ENCODE peak calls at places on chromosomes 3 and 15, in six cellular contexts. One of them, this sample, is unnamed.

GRCh38 chr3:129614435-129614834 is 8.0 kb upstream of the PLXND1 start:
- DNase-seq in K562: no peak
- DNase-seq in stomach: no peak
- DNase-seq in ovary: no peak
- DNase-seq in GM12878: no peak
- DNase-seq in sigmoid colon: no peak
- DNase-seq in this sample: no peak

GRCh38 chr3:183269345-183269744 is 16.3 kb downstream of the B3GNT5 start:
- DNase-seq in K562: no peak
- DNase-seq in stomach: no peak
- DNase-seq in ovary: no peak
- DNase-seq in GM12878: no peak
- DNase-seq in sigmoid colon: no peak
- DNase-seq in this sample: no peak

GRCh38 chr3:126961191-126961790 is 21.6 kb upstream of the PLXNA1 start:
- DNase-seq in K562: peak; percentile 47
- DNase-seq in stomach: no peak
- DNase-seq in ovary: peak; percentile 72
- DNase-seq in GM12878: no peak
- DNase-seq in sigmoid colon: peak; percentile 80
- DNase-seq in this sample: peak; percentile 95

GRCh38 chr15:98881526-98882517 is 125.8 kb downstream of the PGPEP1L start:
- DNase-seq in K562: peak; percentile 50
- DNase-seq in stomach: no peak
- DNase-seq in ovary: no peak
- DNase-seq in GM12878: no peak
- DNase-seq in sigmoid colon: no peak
- DNase-seq in this sample: no peak

GRCh38 chr3:122907471-122907870 is 112.6 kb downstream of the SLC49A4 start:
- DNase-seq in K562: no peak
- DNase-seq in stomach: no peak
- DNase-seq in ovary: no peak
- DNase-seq in GM12878: no peak
- DNase-seq in sigmoid colon: no peak
- DNase-seq in this sample: no peak

GRCh38 chr3:163785693-163786092 is 1292.6 kb downstream of the SI start:
- DNase-seq in K562: no peak
- DNase-seq in stomach: no peak
- DNase-seq in ovary: no peak
- DNase-seq in GM12878: no peak
- DNase-seq in sigmoid colon: no peak
- DNase-seq in this sample: no peak

GRCh38 chr15:48477795-48478360 is 146.6 kb downstream of the DUT start:
- DNase-seq in K562: no peak
- DNase-seq in stomach: no peak
- DNase-seq in ovary: no peak
- DNase-seq in GM12878: no peak
- DNase-seq in sigmoid colon: no peak
- DNase-seq in this sample: no peak

GRCh38 chr15:89500397-89501270 is 4.3 kb upstream of the RHCG start:
- DNase-seq in K562: no peak
- DNase-seq in stomach: no peak
- DNase-seq in ovary: no peak
- DNase-seq in GM12878: no peak
- DNase-seq in sigmoid colon: no peak
- DNase-seq in this sample: no peak

GRCh38 chr3:52026016-52026415 is 30.3 kb upstream of the RPL29 start:
- DNase-seq in K562: no peak
- DNase-seq in stomach: no peak
- DNase-seq in ovary: no peak
- DNase-seq in GM12878: no peak
- DNase-seq in sigmoid colon: no peak
- DNase-seq in this sample: no peak

GRCh38 chr3:161163297-161163696 is 57.8 kb upstream of the NMD3 start:
- DNase-seq in K562: no peak
- DNase-seq in stomach: no peak
- DNase-seq in ovary: no peak
- DNase-seq in GM12878: no peak
- DNase-seq in sigmoid colon: no peak
- DNase-seq in this sample: no peak

GRCh38 chr3:106589306-106589942 is 720.6 kb upstream of the CBLB start:
- DNase-seq in K562: no peak
- DNase-seq in stomach: no peak
- DNase-seq in ovary: no peak
- DNase-seq in GM12878: no peak
- DNase-seq in sigmoid colon: no peak
- DNase-seq in this sample: no peak

DNA sequence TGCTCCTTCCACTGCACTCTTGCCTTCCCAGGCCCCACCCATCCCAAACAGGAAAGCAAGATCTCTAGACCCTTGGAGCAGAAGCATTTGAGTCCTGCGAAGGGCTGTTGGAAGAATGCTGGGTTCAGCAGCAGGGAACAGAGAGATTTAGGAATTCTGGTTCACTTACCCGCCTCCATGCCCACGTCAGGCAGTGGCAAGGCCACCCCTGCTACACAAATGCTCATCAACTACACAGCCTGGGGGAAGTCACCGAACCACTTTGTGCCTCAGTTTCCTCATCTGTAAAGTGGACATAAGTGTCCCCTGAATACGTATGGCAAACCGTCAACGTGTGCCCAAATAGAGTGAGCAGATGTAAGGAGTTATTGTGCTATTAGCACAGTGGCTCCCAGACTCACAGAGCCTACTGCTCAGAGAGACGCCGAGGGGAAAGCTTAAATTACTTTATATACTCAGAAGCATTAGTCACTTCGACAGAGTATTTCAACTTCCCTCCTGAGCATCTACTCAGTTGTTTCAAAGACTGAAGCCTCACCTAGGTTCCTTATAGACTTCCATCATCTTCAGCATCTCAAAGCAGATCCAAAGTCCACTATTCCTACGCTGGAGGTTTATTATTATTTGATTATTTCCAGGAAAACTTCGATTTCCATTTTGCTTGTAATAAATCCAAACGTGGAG is 906 bp downstream of the HOMER2 start:
- DNase-seq in K562: no peak
- DNase-seq in stomach: no peak
- DNase-seq in ovary: no peak
- DNase-seq in GM12878: no peak
- DNase-seq in sigmoid colon: no peak
- DNase-seq in this sample: no peak
- TF ChIP-seq POLR2A in K562: no peak
- TF ChIP-seq POLR2A in stomach: no peak
- TF ChIP-seq POLR2A in ovary: no peak
- TF ChIP-seq POLR2A in GM12878: no peak
- TF ChIP-seq POLR2A in sigmoid colon: no peak
- TF ChIP-seq POLR2A in this sample: no peak

GRCh38 chr3:173730391-173730790 is 332.8 kb downstream of the NLGN1 start:
- DNase-seq in K562: no peak
- DNase-seq in stomach: no peak
- DNase-seq in ovary: no peak
- DNase-seq in GM12878: no peak
- DNase-seq in sigmoid colon: no peak
- DNase-seq in this sample: no peak

GRCh38 chr3:173732237-173732636 is 334.7 kb downstream of the NLGN1 start:
- DNase-seq in K562: no peak
- DNase-seq in stomach: no peak
- DNase-seq in ovary: no peak
- DNase-seq in GM12878: no peak
- DNase-seq in sigmoid colon: no peak
- DNase-seq in this sample: no peak

GRCh38 chr3:173737167-173737808 is 339.7 kb downstream of the NLGN1 start:
- DNase-seq in K562: no peak
- DNase-seq in stomach: no peak
- DNase-seq in ovary: no peak
- DNase-seq in GM12878: no peak
- DNase-seq in sigmoid colon: no peak
- DNase-seq in this sample: no peak

GRCh38 chr3:173733029-173733652 is 335.6 kb downstream of the NLGN1 start:
- DNase-seq in K562: no peak
- DNase-seq in stomach: no peak
- DNase-seq in ovary: peak; percentile 26
- DNase-seq in GM12878: no peak
- DNase-seq in sigmoid colon: no peak
- DNase-seq in this sample: no peak
- TF ChIP-seq CTCF in K562: no peak
- TF ChIP-seq CTCF in stomach: no peak
- TF ChIP-seq CTCF in ovary: no peak
- TF ChIP-seq CTCF in GM12878: peak; percentile 13
- TF ChIP-seq CTCF in sigmoid colon: no peak
- TF ChIP-seq CTCF in this sample: peak; percentile 33

GRCh38 chr15:50686468-50687301 is at the start of gene TRPM7:
- DNase-seq in K562: peak; percentile 91
- DNase-seq in stomach: peak; percentile 91
- DNase-seq in ovary: peak; percentile 90
- DNase-seq in GM12878: peak; percentile 56
- DNase-seq in sigmoid colon: peak; percentile 93
- DNase-seq in this sample: peak; percentile 96
- TF ChIP-seq EP300 in K562: no peak
- TF ChIP-seq EP300 in stomach: no peak
- TF ChIP-seq EP300 in ovary: peak; percentile 58
- TF ChIP-seq EP300 in GM12878: no peak
- TF ChIP-seq EP300 in sigmoid colon: no peak
- TF ChIP-seq EP300 in this sample: no peak

DNA sequence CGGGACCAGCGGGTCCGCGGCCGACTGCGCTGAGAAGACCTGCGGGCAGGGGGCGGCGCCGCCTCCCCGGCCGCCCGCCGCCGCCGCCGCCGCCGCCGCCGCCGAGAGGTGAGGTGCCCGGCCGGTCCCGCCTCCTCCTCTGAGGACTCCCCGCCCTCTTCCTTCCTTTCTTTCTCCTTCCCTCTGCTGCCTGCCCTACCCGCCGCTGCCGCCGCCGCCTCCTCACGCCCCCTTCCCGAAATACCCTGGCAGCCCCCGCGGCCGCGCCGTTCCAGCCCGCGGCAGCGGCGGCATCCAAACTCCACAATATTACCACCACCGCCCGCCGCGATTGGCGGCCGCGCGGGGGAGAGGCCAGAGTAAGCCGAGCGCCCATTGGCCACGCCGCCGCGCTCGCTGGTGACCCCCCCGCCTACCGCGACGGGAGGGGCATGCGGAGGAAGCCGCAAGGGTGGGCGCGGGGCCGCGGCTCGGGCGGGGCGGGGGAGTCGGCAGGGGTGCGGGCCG is 61.8 kb upstream of the ANKRD28 start:
- DNase-seq in K562: peak; percentile 96
- DNase-seq in stomach: peak; percentile 86
- DNase-seq in ovary: peak; percentile 86
- DNase-seq in GM12878: no peak
- DNase-seq in sigmoid colon: peak; percentile 87
- DNase-seq in this sample: no peak
- TF ChIP-seq POLR2A in K562: peak; percentile 76
- TF ChIP-seq POLR2A in stomach: no peak
- TF ChIP-seq POLR2A in ovary: peak; percentile 41
- TF ChIP-seq POLR2A in GM12878: peak; percentile 64
- TF ChIP-seq POLR2A in sigmoid colon: no peak
- TF ChIP-seq POLR2A in this sample: no peak

DNA sequence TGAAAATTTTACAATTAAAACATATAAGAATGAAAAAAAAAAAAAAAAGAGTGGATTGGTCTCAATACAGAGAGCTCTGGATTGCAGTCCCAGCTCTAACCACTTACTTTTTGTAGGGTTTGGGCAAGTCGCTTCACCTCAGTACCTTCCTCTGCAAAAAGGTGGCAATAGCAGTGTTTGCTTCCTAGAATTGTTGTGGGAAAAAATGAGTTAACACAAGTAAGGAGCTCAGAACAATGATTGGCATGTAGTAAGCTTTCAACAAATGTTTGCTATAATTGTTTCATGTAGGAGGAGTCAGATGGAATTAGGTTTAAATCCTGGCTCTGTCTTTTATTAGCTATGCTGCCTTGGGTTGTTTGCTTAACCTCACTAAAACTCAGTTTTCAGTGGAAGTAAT is 425.2 kb upstream of the TBL1XR1 start:
- DNase-seq in K562: no peak
- DNase-seq in stomach: no peak
- DNase-seq in ovary: no peak
- DNase-seq in GM12878: no peak
- DNase-seq in sigmoid colon: no peak
- DNase-seq in this sample: no peak
- TF ChIP-seq CTCF in K562: no peak
- TF ChIP-seq CTCF in stomach: no peak
- TF ChIP-seq CTCF in ovary: no peak
- TF ChIP-seq CTCF in GM12878: no peak
- TF ChIP-seq CTCF in sigmoid colon: no peak
- TF ChIP-seq CTCF in this sample: no peak

GRCh38 chr15:43789409-43789808 is 2.7 kb upstream of the SERF2 start:
- DNase-seq in K562: no peak
- DNase-seq in stomach: no peak
- DNase-seq in ovary: no peak
- DNase-seq in GM12878: peak; percentile 30
- DNase-seq in sigmoid colon: no peak
- DNase-seq in this sample: no peak

GRCh38 chr15:43794269-43795037 is 2.3 kb downstream of the SERF2 start:
- DNase-seq in K562: no peak
- DNase-seq in stomach: no peak
- DNase-seq in ovary: no peak
- DNase-seq in GM12878: no peak
- DNase-seq in sigmoid colon: no peak
- DNase-seq in this sample: no peak

GRCh38 chr15:43792761-43793493 is 807 bp downstream of the SERF2 start:
- DNase-seq in K562: no peak
- DNase-seq in stomach: no peak
- DNase-seq in ovary: no peak
- DNase-seq in GM12878: no peak
- DNase-seq in sigmoid colon: no peak
- DNase-seq in this sample: no peak

GRCh38 chr15:43793647-43794046 is 1.5 kb downstream of the SERF2 start:
- DNase-seq in K562: no peak
- DNase-seq in stomach: no peak
- DNase-seq in ovary: no peak
- DNase-seq in GM12878: no peak
- DNase-seq in sigmoid colon: no peak
- DNase-seq in this sample: no peak

DNA sequence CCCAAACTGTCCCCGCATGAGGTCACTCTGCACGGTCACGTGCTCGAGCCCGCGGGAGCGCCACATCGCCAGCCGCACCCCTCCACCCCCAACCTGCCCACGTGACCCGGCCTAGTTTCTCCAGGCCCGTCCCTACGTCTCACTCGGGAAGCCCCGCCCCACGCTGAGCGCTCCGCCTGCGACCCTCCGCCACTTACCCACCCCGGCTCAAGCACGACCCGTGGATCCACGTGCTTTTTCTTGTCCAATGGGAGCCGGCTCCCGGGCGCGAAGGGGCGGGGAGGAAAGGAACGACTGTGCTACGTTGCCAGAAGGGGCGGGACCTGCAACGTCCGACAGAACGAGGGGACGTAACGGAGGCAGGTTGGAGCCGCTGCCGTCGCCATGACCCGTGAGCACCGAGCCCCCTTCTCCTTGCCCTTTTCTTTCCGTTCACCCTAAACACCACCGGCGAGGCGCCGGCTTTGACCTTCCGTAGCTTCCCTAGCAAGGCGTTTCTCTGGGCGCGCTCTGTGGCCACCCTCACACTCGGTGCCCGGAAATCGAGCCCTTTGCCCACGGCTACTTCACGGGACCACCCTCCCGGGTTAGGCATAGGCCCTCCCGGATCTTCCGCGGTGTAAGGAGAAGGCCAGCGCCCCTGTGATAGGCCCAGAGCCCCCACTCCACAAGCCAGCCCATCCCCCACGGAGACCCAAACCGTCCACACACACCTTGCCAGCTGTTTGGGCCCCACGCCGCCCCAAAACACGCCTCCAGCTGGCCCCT is at the start of gene SERF2:
- DNase-seq in K562: peak; percentile 98
- DNase-seq in stomach: peak; percentile 100
- DNase-seq in ovary: peak; percentile 100
- DNase-seq in GM12878: peak; percentile 99
- DNase-seq in sigmoid colon: peak; percentile 100
- DNase-seq in this sample: peak; percentile 100
- TF ChIP-seq EP300 in K562: peak; percentile 25
- TF ChIP-seq EP300 in stomach: no peak
- TF ChIP-seq EP300 in ovary: peak; percentile 32
- TF ChIP-seq EP300 in GM12878: peak; percentile 24
- TF ChIP-seq EP300 in sigmoid colon: no peak
- TF ChIP-seq EP300 in this sample: no peak

This sample was measured in esophagus muscularis mucosa.